ENCODE peak calls at places on chromosomes 13 and 19, in four cellular contexts. D is stomach, H is NB4, I is prostate gland. F is an unnamed sample.

GRCh38 chr13:20037908-20038307 is 79.4 kb downstream of the ZMYM2 start:
- DNase-seq in D (no peak), I (no peak), H (no peak), F (no peak)

GRCh38 chr13:87426737-87427136 is 244.4 kb upstream of the SLITRK5 start:
- DNase-seq in D (no peak), H (no peak), I (no peak), F (no peak)

GRCh38 chr13:99342723-99343315 is 35.6 kb upstream of the GPR183 start:
- DNase-seq in D (no peak), I (no peak), H (no peak), F (no peak)

GRCh38 chr19:47891923-47892666 is 6.0 kb upstream of the SULT2A1 start:
- DNase-seq in D (peak), I (no peak), H (no peak), F (no peak)

GRCh38 chr13:88979465-88980180 is 1308.5 kb downstream of the SLITRK5 start:
- DNase-seq in D (no peak), I (peak), H (peak), F (no peak)

GRCh38 chr13:51614350-51614786 is 30.1 kb downstream of the WDFY2 start:
- DNase-seq in D (no peak), I (no peak), H (no peak), F (no peak)

GRCh38 chr19:8208119-8208709 is 956 bp upstream of the CERS4 start:
- DNase-seq in I (peak), H (peak), D (peak), F (peak)

GRCh38 chr13:41053384-41053826 is 7.9 kb upstream of the WBP4 start:
- DNase-seq in H (peak), D (no peak), I (no peak), F (no peak)

GRCh38 chr19:16381756-16382401 is 57.3 kb downstream of the KLF2 start:
- DNase-seq in H (no peak), D (no peak), I (no peak), F (peak)

GRCh38 chr19:42657551-42657950 is 62.8 kb upstream of the CEACAM8 start:
- DNase-seq in I (no peak), D (no peak), H (no peak), F (no peak)

GRCh38 chr13:76455960-76456359 is 430.2 kb downstream of the KCTD12 start:
- DNase-seq in H (no peak), I (no peak), D (no peak), F (no peak)

GRCh38 chr13:48492123-48493075 is 40.5 kb downstream of the RCBTB2 start:
- DNase-seq in H (peak), I (peak), D (peak), F (peak)

GRCh38 chr19:54207908-54208783 is 7.5 kb downstream of the RPS9 start:
- DNase-seq in D (peak), I (no peak), H (peak), F (no peak)

DNA sequence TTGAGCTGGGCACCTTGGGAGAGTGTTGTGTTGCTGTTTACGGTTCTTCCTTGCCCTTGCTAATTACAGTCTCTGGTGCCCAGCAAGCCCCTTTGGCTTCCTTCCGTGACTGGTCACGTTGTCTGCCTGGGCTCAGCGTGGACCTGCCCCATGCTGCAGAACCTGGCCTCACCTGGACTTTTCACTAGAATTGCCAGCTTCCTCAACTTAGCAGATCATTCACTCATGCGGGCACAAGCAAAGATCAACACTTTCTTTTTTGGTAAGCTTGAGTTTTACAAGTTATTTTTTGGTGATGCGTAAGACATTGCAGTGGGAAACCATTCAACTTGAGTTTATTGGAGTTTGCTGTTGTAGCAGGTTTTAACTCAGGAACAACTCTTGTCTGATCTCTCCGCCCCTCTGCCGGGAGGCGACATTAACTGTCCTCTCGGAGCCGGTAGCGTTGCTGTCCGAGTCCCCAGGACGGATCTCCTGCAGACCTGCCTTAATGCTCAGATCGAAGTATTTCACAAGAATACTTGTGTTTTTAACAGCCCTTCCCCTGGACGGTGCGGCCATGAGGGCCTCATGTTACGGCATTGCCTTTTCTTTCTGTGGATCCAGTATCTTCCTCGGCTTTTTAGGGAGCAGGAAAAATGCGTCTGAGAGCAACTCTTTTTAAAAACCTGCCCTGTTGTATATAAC is 15.7 kb upstream of the TEX29 start:
- DNase-seq in I (no peak), H (no peak), D (no peak), F (no peak)
- H3K4me3 ChIP-seq in I (no peak), H (no peak), D (no peak), F (no peak)

DNA sequence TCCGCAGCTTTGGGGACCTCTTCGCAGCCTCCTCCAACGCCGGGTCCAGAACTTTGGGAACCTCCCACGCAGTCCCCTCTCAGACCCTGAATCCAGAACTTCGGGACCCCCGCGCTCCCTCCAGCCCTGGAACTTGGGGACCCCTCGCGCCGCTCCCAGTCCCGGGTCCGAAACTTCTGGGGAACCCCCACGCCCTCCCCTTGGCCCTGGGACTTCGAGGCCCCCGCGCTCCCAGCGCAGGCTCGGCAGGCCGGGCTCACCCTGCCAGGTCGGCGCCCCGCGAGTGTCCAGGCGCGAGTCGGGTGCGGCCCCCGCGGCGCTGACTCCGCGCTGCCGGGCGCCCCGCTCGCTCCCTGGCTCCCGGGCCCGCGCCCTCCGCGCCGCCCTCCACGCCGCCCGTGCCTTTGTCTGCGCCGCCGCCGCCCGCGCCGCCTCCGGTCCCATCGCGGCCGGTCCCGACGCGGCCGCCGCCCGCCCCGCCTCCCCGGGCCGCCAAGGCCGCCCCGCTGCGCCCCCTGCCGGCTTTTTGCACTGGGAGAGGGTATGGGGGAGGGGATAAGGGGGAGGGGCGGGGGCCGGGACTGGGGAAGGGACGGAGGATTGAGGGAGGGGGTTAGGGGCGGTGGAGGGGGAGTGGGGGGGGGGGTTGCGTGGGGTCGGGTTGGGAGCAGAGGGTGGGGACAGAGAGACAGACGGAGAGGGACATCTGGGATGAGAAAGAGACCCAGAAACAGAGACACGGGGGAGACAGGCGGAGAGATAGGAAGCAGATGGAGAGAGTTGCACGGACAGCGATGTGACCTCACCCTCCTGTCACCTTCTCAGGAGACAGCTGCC is at the start of gene HOMER3:
- DNase-seq in I (peak), D (peak), H (peak), F (peak)
- TF ChIP-seq CTCF in I (peak), D (no peak), H (no peak), F (no peak)

DNA sequence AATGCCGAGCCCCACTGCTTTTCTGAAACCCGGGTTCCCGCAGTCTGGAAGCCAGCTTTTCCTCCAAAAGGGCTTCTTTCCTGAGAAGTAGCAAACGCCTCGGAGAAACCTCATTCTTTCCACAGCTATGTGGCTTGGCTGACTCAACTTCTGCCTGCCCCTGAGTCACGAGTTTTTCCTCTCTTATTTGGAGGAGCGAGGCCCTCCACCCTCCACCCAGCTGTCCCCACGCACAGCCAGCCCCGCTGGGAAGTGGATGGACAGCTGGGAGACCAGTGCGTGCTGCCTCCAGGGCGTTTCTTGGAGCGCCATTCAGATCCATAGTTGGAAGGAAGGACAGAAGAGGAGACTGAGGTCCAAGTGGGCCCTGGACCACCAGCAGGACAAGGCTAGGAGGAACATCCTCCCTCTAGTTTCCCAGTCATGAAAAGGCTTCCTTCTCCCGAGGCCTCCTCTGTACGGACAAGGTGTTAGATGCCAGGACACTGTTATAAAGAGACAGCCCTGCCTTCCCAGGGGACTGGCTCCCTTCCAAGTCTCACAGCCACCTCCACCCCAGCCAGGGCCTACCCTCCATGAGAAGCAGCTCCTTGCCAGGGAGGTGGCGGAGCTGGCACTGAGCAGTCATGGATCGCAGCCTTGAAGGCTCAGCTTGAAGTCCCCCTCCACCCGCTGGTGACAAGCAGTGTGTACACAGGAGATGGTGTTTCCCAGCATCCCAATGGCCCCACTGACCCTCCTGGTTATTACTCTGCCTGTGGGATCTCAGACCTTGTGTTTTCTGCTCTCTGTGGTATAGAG is 2.5 kb upstream of the PLEKHF1 start:
- DNase-seq in I (peak), H (no peak), D (peak), F (peak)
- H3K4me3 ChIP-seq in I (no peak), H (no peak), D (no peak), F (no peak)

DNA sequence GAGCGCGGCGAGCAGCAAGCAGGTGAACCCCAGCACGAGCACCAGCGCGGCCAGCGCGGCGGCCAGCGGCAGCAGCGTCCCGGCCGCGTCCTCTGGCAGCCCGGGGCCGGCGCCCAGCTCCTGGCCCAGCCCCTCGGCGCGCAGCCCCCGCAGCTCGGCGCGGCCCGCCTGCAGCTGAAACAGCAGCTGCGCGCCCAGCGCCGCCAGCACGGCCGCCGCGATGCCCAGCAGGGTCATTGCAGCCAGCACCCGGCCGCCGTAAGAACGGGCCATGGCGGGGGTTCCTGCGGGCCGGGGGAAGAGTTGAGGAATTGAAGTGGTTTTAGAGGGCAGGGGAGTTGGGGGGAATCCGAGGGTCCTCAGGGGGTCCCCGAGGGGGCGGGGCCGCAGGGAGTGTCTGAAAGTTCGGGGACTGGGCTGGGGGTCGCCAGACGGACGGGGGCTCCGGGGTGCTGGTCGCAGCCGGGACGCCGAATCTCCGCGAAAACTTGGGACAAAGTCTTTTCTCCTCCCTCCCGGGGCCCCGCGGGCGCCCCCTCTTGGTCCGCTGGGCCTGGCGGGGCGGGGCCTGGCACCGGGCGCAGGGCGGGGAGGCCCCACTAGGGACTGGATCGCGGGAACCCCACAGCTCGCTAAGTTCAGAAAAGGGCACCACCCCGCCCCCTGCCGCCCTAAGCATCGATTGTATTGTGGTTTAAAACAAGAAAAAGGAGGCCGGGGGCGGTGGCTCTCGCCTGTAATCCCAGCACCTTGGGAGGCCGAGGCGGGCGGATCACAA is at the start of gene TMEM221:
- DNase-seq in I (no peak), H (peak), D (peak), F (peak)
- TF ChIP-seq CTCF in I (no peak), H (peak), D (no peak), F (peak)

DNA sequence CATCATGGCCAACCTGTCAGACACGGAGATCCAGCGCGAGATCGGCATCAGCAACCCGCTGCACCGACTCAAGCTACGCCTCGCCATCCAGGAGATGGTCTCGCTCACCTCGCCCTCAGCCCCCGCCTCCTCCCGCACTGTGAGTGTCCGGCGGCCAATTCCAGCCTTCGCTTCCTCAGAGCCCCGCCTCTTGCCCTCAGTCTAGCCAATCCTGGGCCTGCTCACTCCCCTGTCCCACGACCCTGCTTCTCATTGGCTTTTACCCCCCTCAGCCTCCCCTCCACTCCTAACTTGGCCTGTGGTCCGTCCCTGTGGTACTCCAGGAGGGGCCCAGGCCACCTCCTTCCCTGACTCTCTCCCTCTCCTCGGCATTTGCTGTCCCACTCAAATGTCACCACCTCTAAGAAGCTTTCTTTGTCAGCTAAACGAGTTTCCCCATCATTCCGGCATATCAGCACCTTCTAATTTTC is 12.3 kb downstream of the HRC start:
- DNase-seq in H (no peak), I (peak), D (peak), F (peak)
- H3K4me3 ChIP-seq in H (no peak), I (peak), D (peak), F (no peak)

GRCh38 chr13:91817250-91817649 is 418.8 kb downstream of the GPC5 start:
- DNase-seq in D (no peak), H (no peak), I (no peak), F (no peak)
- TF ChIP-seq CTCF in D (no peak), H (no peak), I (no peak), F (no peak)

DNA sequence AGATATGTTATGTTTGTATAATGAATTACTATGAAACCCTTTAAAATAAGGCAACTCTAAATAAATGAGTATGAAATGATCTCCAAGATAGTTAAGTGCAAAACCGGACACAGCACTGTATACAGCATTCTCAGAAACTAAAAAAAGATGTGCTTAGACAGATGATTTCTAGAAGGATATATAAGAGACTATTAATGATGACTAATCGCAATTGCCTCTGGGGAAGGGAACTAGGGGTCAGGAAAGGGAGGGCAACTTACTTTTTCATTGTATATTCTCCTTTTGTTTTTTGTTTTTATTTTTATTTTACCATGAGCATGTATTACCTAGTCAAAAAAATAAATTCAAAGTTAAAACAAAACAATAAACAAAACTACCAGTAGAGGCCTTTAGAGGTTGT is 12.8 kb downstream of the PEG3 start:
- DNase-seq in I (no peak), H (no peak), D (no peak), F (no peak)
- H3K4me3 ChIP-seq in I (no peak), H (no peak), D (no peak), F (no peak)

DNA sequence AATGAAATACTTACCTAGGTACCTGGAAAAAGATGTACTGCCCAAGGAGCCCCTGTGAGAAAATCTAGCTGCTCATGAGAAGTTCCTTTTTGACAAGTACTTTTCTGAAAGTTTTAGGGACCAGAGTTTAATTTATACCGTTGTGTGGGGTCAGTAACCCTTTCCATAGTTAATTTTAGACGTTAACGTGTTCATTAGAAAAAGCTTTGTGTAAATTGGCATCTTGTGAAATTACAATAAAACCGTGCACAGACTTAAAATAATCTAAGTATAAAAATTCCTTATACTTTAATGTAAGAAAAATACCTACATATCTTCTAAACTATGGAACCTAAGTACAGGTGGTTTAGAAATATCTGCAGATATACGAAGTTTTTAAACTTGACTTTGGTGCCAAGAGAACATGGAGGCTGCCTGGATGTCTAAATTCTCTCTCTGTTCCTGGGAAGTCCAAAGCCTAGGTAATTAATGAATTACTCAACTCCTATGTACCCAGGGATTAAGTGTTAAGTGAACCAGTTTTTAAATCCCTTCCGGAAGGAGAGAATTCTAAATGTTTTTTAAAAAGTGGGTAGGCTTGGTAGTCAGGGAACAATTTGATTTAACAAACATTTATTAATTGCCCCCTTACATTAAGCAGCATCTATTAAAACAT is 50.2 kb upstream of the PDX1 start:
- DNase-seq in I (no peak), H (no peak), D (no peak), F (no peak)
- TF ChIP-seq CTCF in I (no peak), H (no peak), D (no peak), F (peak)

GRCh38 chr19:35937345-35938281 is 1.4 kb downstream of the LRFN3 start:
- DNase-seq in D (no peak), H (no peak), I (no peak), F (no peak)
- H3K4me3 ChIP-seq in D (peak), H (no peak), I (peak), F (peak)

F was measured in thyroid gland.